ENCODE peak calls at places on chromosomes 16 and 17, in four cellular contexts. K is neural progenitor cell; P is esophagus squamous epithelium; F is CD8-positive, alpha-beta memory T cell. U is an unnamed sample. For H3K4me1, the result is how much of the 10 kb centered on the place peaks cover.

GRCh38 chr16:14358697-14359305 is 271.3 kb downstream of the PARN start:
- DNase-seq in K (no peak), P (no peak), F (no peak), U (no peak)

GRCh38 chr16:80557037-80557436 is 16.2 kb downstream of the DYNLRB2 start:
- DNase-seq in K (no peak), P (no peak), F (no peak), U (no peak)

GRCh38 chr16:28186752-28187151 is 25.0 kb downstream of the XPO6 start:
- DNase-seq in K (no peak), P (no peak), F (peak), U (no peak)

GRCh38 chr17:1123397-1124237 is 56.2 kb downstream of the ABR start:
- DNase-seq in K (peak), P (no peak), F (no peak), U (no peak)

GRCh38 chr17:6627019-6627418 is 13.5 kb downstream of the KIAA0753 start:
- DNase-seq in K (no peak), P (no peak), F (no peak), U (no peak)

GRCh38 chr16:85728879-85729278 is 22.0 kb downstream of the C16orf74 start:
- DNase-seq in K (peak), P (no peak), F (no peak), U (no peak)

GRCh38 chr17:79808763-79809529 is 12.1 kb upstream of the CBX8 start:
- DNase-seq in K (peak), P (no peak), F (no peak), U (no peak)

GRCh38 chr17:13787636-13788035 is 185.9 kb upstream of the HS3ST3A1 start:
- DNase-seq in K (no peak), P (no peak), F (no peak), U (no peak)

GRCh38 chr17:39739885-39740356 is 2.2 kb downstream of the GRB7 start:
- DNase-seq in K (peak), P (no peak), F (no peak), U (no peak)

GRCh38 chr16:68229431-68230175 is 6.3 kb downstream of the ESRP2 start:
- DNase-seq in K (peak), P (no peak), F (peak), U (no peak)

GRCh38 chr16:12350945-12351344 is 374.4 kb downstream of the SNX29 start:
- DNase-seq in K (peak), P (no peak), F (no peak), U (no peak)

GRCh38 chr17:36934759-36935630 is 2.3 kb upstream of the LHX1 start:
- DNase-seq in K (peak), P (no peak), F (no peak), U (no peak)

GRCh38 chr17:27559996-27560481 is 70.9 kb upstream of the LGALS9 start:
- DNase-seq in K (no peak), P (no peak), F (no peak), U (no peak)

GRCh38 chr17:82416771-82417170 is 1.4 kb upstream of the HEXD start:
- DNase-seq in K (no peak), P (no peak), F (no peak), U (no peak)

GRCh38 chr17:80942360-80943345 is 49.0 kb upstream of the CHMP6 start:
- DNase-seq in K (no peak), P (peak), F (no peak), U (no peak)

GRCh38 chr17:1829579-1830257 is at the start of the genes RPA1 and SMYD4:
- DNase-seq in K (peak), P (peak), F (peak), U (peak)

GRCh38 chr17:68820825-68821481 is 134.2 kb downstream of the ABCA8 start:
- DNase-seq in K (no peak), P (no peak), F (no peak), U (no peak)

GRCh38 chr17:79463421-79464309 is 147.2 kb downstream of the RBFOX3 start:
- DNase-seq in K (no peak), P (no peak), F (no peak), U (no peak)

GRCh38 chr17:49051269-49051668 is 54.1 kb downstream of the IGF2BP1 start:
- DNase-seq in K (peak), P (no peak), F (no peak), U (no peak)

GRCh38 chr16:8795818-8796217 is 1.6 kb downstream of the TMEM186 start:
- DNase-seq in K (no peak), P (no peak), F (no peak), U (no peak)

GRCh38 chr17:78940708-78941107 is 15.5 kb upstream of the TIMP2 start:
- DNase-seq in K (peak), P (no peak), F (no peak), U (no peak)

GRCh38 chr17:77320501-77321256 is 179.9 kb downstream of the SEC14L1 start:
- DNase-seq in K (no peak), P (no peak), F (no peak), U (no peak)

GRCh38 chr17:34361478-34362061 is 1.5 kb downstream of the CCL1 start:
- DNase-seq in K (peak), P (peak), F (peak), U (peak)

GRCh38 chr17:57107498-57108101 is 22.6 kb downstream of the AKAP1 start:
- DNase-seq in K (peak), P (no peak), F (no peak), U (no peak)
- H3K4me1 ChIP-seq in K (under half), P (under half), F (under half), U (under half)

GRCh38 chr17:75154195-75155106 is at the start of gene JPT1:
- DNase-seq in K (peak), P (peak), F (peak), U (peak)
- H3K27ac ChIP-seq in K (no peak), P (peak), F (peak), U (peak)

GRCh38 chr17:17564323-17564722 is 27.2 kb downstream of the PEMT start:
- DNase-seq in K (no peak), P (no peak), F (no peak), U (no peak)

GRCh38 chr17:17567114-17567513 is 24.4 kb downstream of the PEMT start:
- DNase-seq in K (no peak), P (no peak), F (no peak), U (no peak)

GRCh38 chr17:17567631-17568030 is 23.9 kb downstream of the PEMT start:
- DNase-seq in K (no peak), P (no peak), F (no peak), U (no peak)

GRCh38 chr17:17564896-17565295 is 26.6 kb downstream of the PEMT start:
- DNase-seq in K (peak), P (no peak), F (no peak), U (no peak)

DNA sequence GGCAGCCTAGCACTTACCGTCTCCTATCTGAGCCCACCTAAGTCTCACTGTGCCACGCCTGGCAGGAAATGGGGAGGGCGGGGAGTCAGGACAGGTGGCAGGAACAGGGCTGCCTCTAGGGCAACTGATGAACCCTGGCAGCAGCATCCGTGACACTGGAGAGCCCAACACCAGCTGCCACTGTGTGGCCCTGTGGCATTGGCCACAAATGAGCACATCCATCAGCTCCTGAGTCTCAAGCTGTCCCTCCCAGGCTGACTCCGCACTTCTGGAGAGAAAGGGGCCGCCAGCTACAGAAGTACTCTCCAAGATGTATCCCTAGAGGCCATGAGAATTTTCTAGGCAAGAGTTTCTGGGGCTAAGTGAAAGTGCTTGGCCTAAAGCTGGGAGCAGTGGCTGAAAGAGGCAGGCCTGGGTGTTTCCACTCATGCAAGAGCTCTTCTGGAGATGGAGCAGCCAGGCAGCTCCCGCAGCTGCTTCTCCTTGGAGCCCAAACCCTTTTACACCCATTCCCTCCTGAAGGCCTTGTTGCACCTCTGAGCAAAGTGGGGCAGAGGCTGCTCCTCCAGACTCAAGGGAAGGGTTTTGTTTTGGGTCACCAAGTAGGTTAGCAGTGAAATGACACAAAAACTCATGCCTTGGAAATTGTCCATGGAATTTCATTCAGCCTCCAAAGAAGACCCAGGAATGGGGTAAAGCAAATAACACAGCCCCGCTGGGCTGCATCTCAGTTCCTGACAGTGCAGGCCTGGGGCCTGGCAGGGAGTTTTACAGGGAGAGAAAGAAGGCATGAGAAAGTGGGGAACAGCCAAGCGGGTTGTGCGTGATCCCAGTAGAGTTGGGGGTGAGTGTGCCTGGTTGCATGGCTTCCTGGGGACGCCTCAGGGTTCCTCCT is 25.8 kb downstream of the PEMT start:
- DNase-seq in K (no peak), P (no peak), F (no peak), U (no peak)
- H3K4me1 ChIP-seq in K (under half), P (under half), F (under half), U (under half)

GRCh38 chr16:3497771-3498170 is 2.5 kb upstream of the C16orf90 start:
- DNase-seq in K (no peak), P (no peak), F (no peak), U (no peak)
- H3K27ac ChIP-seq in K (no peak), P (no peak), F (no peak), U (no peak)

DNA sequence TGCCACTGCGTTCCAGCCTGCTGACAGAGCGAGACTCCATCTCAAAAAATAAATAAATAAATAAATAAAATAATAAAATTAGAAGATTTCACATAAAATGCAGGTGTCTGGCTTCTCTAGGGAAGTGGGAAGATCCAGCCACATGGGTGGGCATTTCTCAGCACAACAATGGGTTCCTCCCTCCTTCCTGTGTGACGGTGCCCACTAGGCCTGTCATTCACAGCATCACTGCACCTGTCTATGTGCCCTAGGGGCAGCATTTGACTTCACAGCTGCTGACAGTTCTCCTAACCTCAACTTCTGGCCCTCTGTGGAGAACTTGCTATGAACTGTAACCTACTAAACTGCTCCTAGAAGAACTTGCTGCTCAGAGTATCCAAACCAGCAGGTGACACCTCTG is 3.0 kb downstream of the ABHD15 start:
- DNase-seq in K (no peak), P (no peak), F (peak), U (no peak)
- H3K4me1 ChIP-seq in K (under half), P (under half), F (under half), U (under half)

DNA sequence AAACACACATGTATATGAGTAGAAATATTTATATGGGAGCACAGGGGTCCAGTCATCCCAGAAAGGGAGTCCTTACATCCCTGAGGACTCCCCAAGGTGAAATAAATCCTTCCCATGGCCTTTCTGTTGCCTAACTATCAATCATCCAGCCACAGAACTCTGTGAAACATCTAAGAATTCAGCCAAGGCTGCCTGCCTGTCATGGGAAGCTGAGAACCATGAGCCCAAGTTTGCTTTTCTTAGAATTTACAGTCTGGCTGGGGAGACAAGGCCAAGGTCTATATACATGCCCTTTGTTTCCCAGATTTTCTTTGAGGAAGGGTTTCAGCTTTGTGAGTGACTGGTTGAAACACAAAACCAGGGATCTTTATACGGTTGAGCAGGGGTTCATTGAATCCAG is 15.8 kb downstream of the MYL4 start:
- DNase-seq in K (no peak), P (no peak), F (no peak), U (no peak)
- H3K27ac ChIP-seq in K (no peak), P (peak), F (peak), U (no peak)

U was measured in effector memory CD4-positive, alpha-beta T cell.